ENCODE peak calls at places on chromosome 18, in five cellular contexts. V is GM12891, S is A549, F is HCT116, Y is heart left ventricle. E is an unnamed sample.

GRCh38 chr18:11518788-11519685 is 90.4 kb upstream of the SLC35G4 start:
- DNase-seq in V (peak; percentile 58), S (peak; percentile 50), F (peak; percentile 57), Y (peak; percentile 67), E (peak; percentile 49)

GRCh38 chr18:10928971-10929373 is 220.4 kb downstream of the PIEZO2 start:
- DNase-seq in V (peak; percentile 46), S (no peak), F (no peak), Y (no peak), E (peak; percentile 15)

GRCh38 chr18:24231773-24232735 is 93.2 kb downstream of the CABYR start:
- DNase-seq in V (no peak), S (no peak), F (no peak), Y (no peak), E (no peak)

GRCh38 chr18:48545690-48546365 is 7.0 kb downstream of the CTIF start:
- DNase-seq in V (no peak), S (no peak), F (no peak), Y (peak; percentile 81), E (no peak)

GRCh38 chr18:75200071-75200470 is 8.9 kb downstream of the PTGR3 start:
- DNase-seq in V (no peak), S (no peak), F (no peak), Y (no peak), E (no peak)

GRCh38 chr18:48887905-48888531 is 62.7 kb downstream of the SMAD7 start:
- DNase-seq in V (no peak), S (no peak), F (no peak), Y (no peak), E (no peak)

GRCh38 chr18:10997885-10998284 is 151.5 kb downstream of the PIEZO2 start:
- DNase-seq in V (no peak), S (no peak), F (no peak), Y (no peak), E (no peak)

GRCh38 chr18:27996792-27997191 is 180.1 kb downstream of the CDH2 start:
- DNase-seq in V (no peak), S (no peak), F (no peak), Y (no peak), E (no peak)

GRCh38 chr18:34709104-34709503 is 994 bp upstream of the DTNA start:
- DNase-seq in V (no peak), S (no peak), F (no peak), Y (no peak), E (no peak)

GRCh38 chr18:12998332-12999060 is 7.3 kb downstream of the CEP192 start:
- DNase-seq in V (no peak), S (no peak), F (no peak), Y (no peak), E (no peak)

GRCh38 chr18:24010673-24011072 is 3.9 kb upstream of the TTC39C start:
- DNase-seq in V (no peak), S (no peak), F (no peak), Y (no peak), E (no peak)

GRCh38 chr18:57241869-57242268 is 95.0 kb downstream of the BOD1L2 start:
- DNase-seq in V (no peak), S (no peak), F (no peak), Y (no peak), E (no peak)

GRCh38 chr18:73688851-73689659 is 458.6 kb downstream of the FBXO15 start:
- DNase-seq in V (no peak), S (no peak), F (no peak), Y (no peak), E (no peak)
- TF ChIP-seq POLR2A in V (no peak), S (no peak), F (no peak), Y (no peak), E (no peak)

GRCh38 chr18:3653859-3654441 is 204.0 kb downstream of the TGIF1 start:
- DNase-seq in V (no peak), S (no peak), F (no peak), Y (no peak), E (no peak)

GRCh38 chr18:3652380-3653262 is 202.6 kb downstream of the TGIF1 start:
- DNase-seq in V (no peak), S (peak; percentile 89), F (peak; percentile 98), Y (peak; percentile 71), E (peak; percentile 63)

GRCh38 chr18:3655254-3655554 is 205.2 kb downstream of the TGIF1 start:
- DNase-seq in V (no peak), S (no peak), F (no peak), Y (no peak), E (no peak)

GRCh38 chr18:3654442-3655253 is 204.7 kb downstream of the TGIF1 start:
- DNase-seq in V (no peak), S (no peak), F (no peak), Y (no peak), E (no peak)

GRCh38 chr18:3653263-3653858 is 203.4 kb downstream of the TGIF1 start:
- DNase-seq in V (no peak), S (no peak), F (no peak), Y (no peak), E (no peak)
- TF ChIP-seq POLR2A in V (no peak), S (no peak), F (peak; percentile 66), Y (no peak), E (no peak)

GRCh38 chr18:59697236-59697932 is at the start of gene CCBE1:
- DNase-seq in V (peak; percentile 44), S (peak; percentile 42), F (peak; percentile 29), Y (peak; percentile 80), E (peak; percentile 56)
- TF ChIP-seq POLR2A in V (no peak), S (no peak), F (no peak), Y (no peak), E (peak; percentile 7)

GRCh38 chr18:59358611-59359575 is at the start of gene LMAN1:
- DNase-seq in V (peak; percentile 91), S (peak; percentile 81), F (peak; percentile 79), Y (peak; percentile 98), E (peak; percentile 81)
- TF ChIP-seq POLR2A in V (peak; percentile 86), S (peak; percentile 78), F (peak; percentile 70), Y (peak; percentile 49), E (peak; percentile 60)

DNA sequence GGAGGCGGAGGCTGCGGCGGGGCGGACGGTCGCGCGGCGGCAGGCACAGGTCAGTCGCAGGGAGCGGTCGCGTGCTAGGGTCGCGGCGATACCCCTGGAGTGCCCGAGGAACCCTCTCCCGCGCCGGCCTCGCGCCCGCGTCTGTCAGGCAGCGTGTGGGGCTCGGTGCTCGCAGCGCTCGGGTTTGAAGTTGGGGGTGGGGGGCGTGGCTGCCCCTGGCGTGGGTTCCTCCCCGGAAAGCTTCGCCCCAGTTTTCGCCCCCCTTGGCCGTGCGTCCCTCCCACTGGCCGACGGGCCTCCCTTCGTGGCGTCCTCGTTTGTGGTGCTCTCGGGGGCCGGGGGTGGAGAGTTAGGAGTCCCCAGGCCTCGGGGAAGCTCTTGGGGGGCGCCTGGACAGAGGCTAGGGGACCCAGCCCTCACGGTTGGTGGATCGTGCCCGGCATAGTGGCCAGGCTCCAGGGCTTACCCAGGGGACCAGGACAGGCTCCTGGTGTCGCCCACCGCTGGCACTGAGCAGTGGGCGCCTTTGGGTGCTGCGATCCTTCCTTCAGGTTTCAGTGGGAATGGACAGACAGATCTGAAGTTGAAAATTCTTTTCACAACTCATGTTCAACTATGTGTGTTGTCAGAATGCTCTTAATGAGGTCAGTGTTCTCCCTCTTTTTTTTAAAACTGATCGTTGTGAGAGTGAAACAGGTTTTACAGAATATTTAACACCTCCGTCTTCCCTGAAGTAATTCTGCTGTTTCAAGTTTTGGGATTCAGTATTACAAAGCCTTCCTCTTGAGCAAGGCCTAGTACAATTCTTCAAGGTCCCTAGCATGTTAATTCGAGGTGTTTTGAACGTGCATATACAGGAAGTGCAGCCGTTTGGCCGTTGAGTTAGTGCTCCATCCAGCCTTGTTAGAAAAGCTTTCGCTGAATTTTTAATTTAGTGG is 599 bp downstream of the RALBP1 start:
- DNase-seq in V (peak; percentile 52), S (peak; percentile 6), F (no peak), Y (no peak), E (peak; percentile 54)
- TF ChIP-seq POLR2A in V (peak; percentile 61), S (peak; percentile 68), F (no peak), Y (no peak), E (peak; percentile 71)

GRCh38 chr18:45456076-45457066 is 158.9 kb upstream of the SLC14A2 start:
- DNase-seq in V (no peak), S (no peak), F (no peak), Y (peak; percentile 55), E (no peak)
- TF ChIP-seq POLR2A in V (no peak), S (no peak), F (no peak), Y (no peak), E (no peak)

GRCh38 chr18:26226229-26227050 is at the start of gene TAF4B:
- DNase-seq in V (peak; percentile 79), S (peak; percentile 66), F (peak; percentile 90), Y (peak; percentile 97), E (peak; percentile 74)
- TF ChIP-seq POLR2A in V (peak; percentile 71), S (peak; percentile 52), F (peak; percentile 88), Y (no peak), E (no peak)

GRCh38 chr18:55510809-55511208 is 77.2 kb downstream of the TCF4 start:
- DNase-seq in V (no peak), S (no peak), F (no peak), Y (no peak), E (no peak)
- TF ChIP-seq POLR2A in V (no peak), S (no peak), F (no peak), Y (no peak), E (no peak)

GRCh38 chr18:666628-667027 is 9.2 kb downstream of the TYMS start:
- DNase-seq in V (no peak), S (no peak), F (no peak), Y (no peak), E (no peak)

GRCh38 chr18:671405-671804 is 14.0 kb downstream of the TYMS start:
- DNase-seq in V (no peak), S (no peak), F (no peak), Y (no peak), E (no peak)

GRCh38 chr18:668263-668662 is 10.8 kb downstream of the TYMS start:
- DNase-seq in V (no peak), S (no peak), F (no peak), Y (no peak), E (no peak)

GRCh38 chr18:670456-670996 is 13.1 kb downstream of the TYMS start:
- DNase-seq in V (no peak), S (no peak), F (no peak), Y (no peak), E (no peak)

GRCh38 chr18:669077-669476 is 11.6 kb downstream of the TYMS start:
- DNase-seq in V (no peak), S (no peak), F (no peak), Y (no peak), E (no peak)
- TF ChIP-seq POLR2A in V (no peak), S (no peak), F (no peak), Y (no peak), E (no peak)

GRCh38 chr18:61973273-61974115 is 80.7 kb upstream of the RNF152 start:
- DNase-seq in V (no peak), S (no peak), F (no peak), Y (no peak), E (no peak)
- TF ChIP-seq POLR2A in V (no peak), S (no peak), F (no peak), Y (no peak), E (no peak)